ENCODE peak calls at places on chromosomes 2 and 18, in eight cellular contexts. One of them, this sample, is unnamed. For H3K36me3, the result is how much of the 10 kb centered on the place peaks cover.

GRCh38 chr2:18584608-18584954 is 4.8 kb downstream of the NT5C1B start:
- DNase-seq in stomach: no peak
- DNase-seq in colonic mucosa: no peak
- DNase-seq in tibial artery: no peak
- DNase-seq in adrenal gland: no peak
- DNase-seq in Peyer's patch: no peak
- DNase-seq in CD8-positive, alpha-beta T cell: no peak
- DNase-seq in fibroblast of lung: no peak
- DNase-seq in this sample: no peak

GRCh38 chr18:73520229-73520628 is 627.4 kb downstream of the FBXO15 start:
- DNase-seq in CD8-positive, alpha-beta T cell: no peak
- DNase-seq in stomach: no peak
- DNase-seq in fibroblast of lung: peak
- DNase-seq in Peyer's patch: no peak
- DNase-seq in colonic mucosa: no peak
- DNase-seq in adrenal gland: no peak
- DNase-seq in tibial artery: no peak
- DNase-seq in this sample: no peak

GRCh38 chr2:192203876-192204275 is 9.1 kb upstream of the TMEFF2 start:
- DNase-seq in stomach: no peak
- DNase-seq in adrenal gland: no peak
- DNase-seq in fibroblast of lung: peak
- DNase-seq in CD8-positive, alpha-beta T cell: no peak
- DNase-seq in Peyer's patch: no peak
- DNase-seq in colonic mucosa: no peak
- DNase-seq in tibial artery: no peak
- DNase-seq in this sample: no peak

GRCh38 chr2:100189395-100189794 is 47.0 kb upstream of the AFF3 start:
- DNase-seq in stomach: no peak
- DNase-seq in adrenal gland: no peak
- DNase-seq in CD8-positive, alpha-beta T cell: no peak
- DNase-seq in fibroblast of lung: no peak
- DNase-seq in Peyer's patch: no peak
- DNase-seq in tibial artery: no peak
- DNase-seq in colonic mucosa: no peak
- DNase-seq in this sample: no peak

GRCh38 chr2:72992734-72993102 is 75.4 kb downstream of the EMX1 start:
- DNase-seq in stomach: no peak
- DNase-seq in fibroblast of lung: no peak
- DNase-seq in adrenal gland: no peak
- DNase-seq in tibial artery: no peak
- DNase-seq in colonic mucosa: no peak
- DNase-seq in CD8-positive, alpha-beta T cell: no peak
- DNase-seq in Peyer's patch: peak
- DNase-seq in this sample: no peak

GRCh38 chr2:160175169-160176130 is 24.6 kb downstream of the ITGB6 start:
- DNase-seq in tibial artery: no peak
- DNase-seq in Peyer's patch: no peak
- DNase-seq in adrenal gland: no peak
- DNase-seq in fibroblast of lung: peak
- DNase-seq in CD8-positive, alpha-beta T cell: no peak
- DNase-seq in stomach: no peak
- DNase-seq in colonic mucosa: no peak
- DNase-seq in this sample: no peak

GRCh38 chr18:76494541-76495403 is at the start of gene ZNF516:
- DNase-seq in Peyer's patch: peak
- DNase-seq in adrenal gland: peak
- DNase-seq in CD8-positive, alpha-beta T cell: no peak
- DNase-seq in stomach: peak
- DNase-seq in colonic mucosa: peak
- DNase-seq in fibroblast of lung: peak
- DNase-seq in tibial artery: no peak
- DNase-seq in this sample: no peak

GRCh38 chr2:85997016-85997970 is 108.4 kb downstream of the POLR1A start:
- DNase-seq in CD8-positive, alpha-beta T cell: no peak
- DNase-seq in Peyer's patch: no peak
- DNase-seq in colonic mucosa: no peak
- DNase-seq in stomach: no peak
- DNase-seq in adrenal gland: peak
- DNase-seq in fibroblast of lung: no peak
- DNase-seq in tibial artery: peak
- DNase-seq in this sample: no peak

GRCh38 chr2:59826177-59826576 is 727.3 kb downstream of the BCL11A start:
- DNase-seq in fibroblast of lung: no peak
- DNase-seq in tibial artery: no peak
- DNase-seq in Peyer's patch: no peak
- DNase-seq in stomach: no peak
- DNase-seq in colonic mucosa: no peak
- DNase-seq in CD8-positive, alpha-beta T cell: no peak
- DNase-seq in adrenal gland: no peak
- DNase-seq in this sample: no peak

GRCh38 chr2:218400167-218400929 is 680 bp downstream of the CTDSP1 start:
- DNase-seq in stomach: no peak
- DNase-seq in fibroblast of lung: no peak
- DNase-seq in colonic mucosa: peak
- DNase-seq in tibial artery: peak
- DNase-seq in adrenal gland: peak
- DNase-seq in Peyer's patch: no peak
- DNase-seq in CD8-positive, alpha-beta T cell: no peak
- DNase-seq in this sample: no peak

GRCh38 chr2:191626497-191627151 is 51.3 kb upstream of the NABP1 start:
- DNase-seq in CD8-positive, alpha-beta T cell: no peak
- DNase-seq in colonic mucosa: no peak
- DNase-seq in stomach: no peak
- DNase-seq in Peyer's patch: no peak
- DNase-seq in tibial artery: no peak
- DNase-seq in fibroblast of lung: peak
- DNase-seq in adrenal gland: no peak
- DNase-seq in this sample: no peak

GRCh38 chr2:23482188-23482587 is 97.2 kb downstream of the KLHL29 start:
- DNase-seq in fibroblast of lung: no peak
- DNase-seq in CD8-positive, alpha-beta T cell: no peak
- DNase-seq in colonic mucosa: no peak
- DNase-seq in Peyer's patch: peak
- DNase-seq in adrenal gland: no peak
- DNase-seq in stomach: no peak
- DNase-seq in tibial artery: no peak
- DNase-seq in this sample: no peak

GRCh38 chr18:48171490-48172188 is 237.5 kb downstream of the ZBTB7C start:
- DNase-seq in colonic mucosa: no peak
- DNase-seq in CD8-positive, alpha-beta T cell: no peak
- DNase-seq in fibroblast of lung: no peak
- DNase-seq in stomach: no peak
- DNase-seq in Peyer's patch: no peak
- DNase-seq in tibial artery: peak
- DNase-seq in adrenal gland: no peak
- DNase-seq in this sample: no peak

GRCh38 chr2:179297922-179298321 is 33.3 kb upstream of the SESTD1 start:
- DNase-seq in colonic mucosa: no peak
- DNase-seq in tibial artery: no peak
- DNase-seq in adrenal gland: no peak
- DNase-seq in stomach: no peak
- DNase-seq in Peyer's patch: no peak
- DNase-seq in CD8-positive, alpha-beta T cell: no peak
- DNase-seq in fibroblast of lung: no peak
- DNase-seq in this sample: no peak

GRCh38 chr18:47075098-47075883 is 39.9 kb upstream of the ELOA2 start:
- DNase-seq in tibial artery: no peak
- DNase-seq in colonic mucosa: peak
- DNase-seq in adrenal gland: no peak
- DNase-seq in stomach: no peak
- DNase-seq in CD8-positive, alpha-beta T cell: no peak
- DNase-seq in fibroblast of lung: no peak
- DNase-seq in Peyer's patch: no peak
- DNase-seq in this sample: peak

GRCh38 chr18:61157451-61157850 is 175.8 kb upstream of the CDH20 start:
- DNase-seq in tibial artery: no peak
- DNase-seq in stomach: no peak
- DNase-seq in colonic mucosa: no peak
- DNase-seq in Peyer's patch: no peak
- DNase-seq in CD8-positive, alpha-beta T cell: no peak
- DNase-seq in fibroblast of lung: no peak
- DNase-seq in adrenal gland: no peak
- DNase-seq in this sample: no peak

GRCh38 chr18:61153571-61153970 is 179.7 kb upstream of the CDH20 start:
- DNase-seq in colonic mucosa: no peak
- DNase-seq in stomach: no peak
- DNase-seq in CD8-positive, alpha-beta T cell: no peak
- DNase-seq in fibroblast of lung: no peak
- DNase-seq in adrenal gland: no peak
- DNase-seq in tibial artery: no peak
- DNase-seq in Peyer's patch: no peak
- DNase-seq in this sample: no peak

GRCh38 chr18:61154866-61155265 is 178.4 kb upstream of the CDH20 start:
- DNase-seq in fibroblast of lung: no peak
- DNase-seq in colonic mucosa: no peak
- DNase-seq in tibial artery: no peak
- DNase-seq in stomach: no peak
- DNase-seq in CD8-positive, alpha-beta T cell: no peak
- DNase-seq in adrenal gland: no peak
- DNase-seq in Peyer's patch: no peak
- DNase-seq in this sample: no peak

GRCh38 chr18:61159246-61159645 is 174.0 kb upstream of the CDH20 start:
- DNase-seq in CD8-positive, alpha-beta T cell: no peak
- DNase-seq in fibroblast of lung: no peak
- DNase-seq in stomach: no peak
- DNase-seq in tibial artery: no peak
- DNase-seq in colonic mucosa: no peak
- DNase-seq in Peyer's patch: no peak
- DNase-seq in adrenal gland: no peak
- DNase-seq in this sample: no peak
- H3K36me3 ChIP-seq in CD8-positive, alpha-beta T cell: under half
- H3K36me3 ChIP-seq in fibroblast of lung: under half
- H3K36me3 ChIP-seq in stomach: under half
- H3K36me3 ChIP-seq in tibial artery: under half
- H3K36me3 ChIP-seq in colonic mucosa: under half
- H3K36me3 ChIP-seq in Peyer's patch: under half
- H3K36me3 ChIP-seq in adrenal gland: under half
- H3K36me3 ChIP-seq in this sample: under half

GRCh38 chr18:23619388-23619873 is 33.1 kb upstream of the NPC1 start:
- DNase-seq in tibial artery: no peak
- DNase-seq in adrenal gland: peak
- DNase-seq in fibroblast of lung: peak
- DNase-seq in stomach: peak
- DNase-seq in CD8-positive, alpha-beta T cell: no peak
- DNase-seq in Peyer's patch: peak
- DNase-seq in colonic mucosa: no peak
- DNase-seq in this sample: no peak

GRCh38 chr18:23617412-23618009 is 31.2 kb upstream of the NPC1 start:
- DNase-seq in Peyer's patch: no peak
- DNase-seq in tibial artery: no peak
- DNase-seq in CD8-positive, alpha-beta T cell: no peak
- DNase-seq in colonic mucosa: no peak
- DNase-seq in stomach: no peak
- DNase-seq in adrenal gland: no peak
- DNase-seq in fibroblast of lung: no peak
- DNase-seq in this sample: no peak

GRCh38 chr18:23614891-23615290 is 28.6 kb upstream of the NPC1 start:
- DNase-seq in tibial artery: no peak
- DNase-seq in stomach: no peak
- DNase-seq in colonic mucosa: no peak
- DNase-seq in Peyer's patch: no peak
- DNase-seq in CD8-positive, alpha-beta T cell: no peak
- DNase-seq in fibroblast of lung: no peak
- DNase-seq in adrenal gland: peak
- DNase-seq in this sample: no peak

GRCh38 chr18:23616258-23616657 is 30.0 kb upstream of the NPC1 start:
- DNase-seq in fibroblast of lung: no peak
- DNase-seq in colonic mucosa: no peak
- DNase-seq in stomach: no peak
- DNase-seq in adrenal gland: no peak
- DNase-seq in tibial artery: no peak
- DNase-seq in Peyer's patch: no peak
- DNase-seq in CD8-positive, alpha-beta T cell: no peak
- DNase-seq in this sample: no peak

GRCh38 chr18:23618862-23619387 is 32.6 kb upstream of the NPC1 start:
- DNase-seq in adrenal gland: no peak
- DNase-seq in colonic mucosa: peak
- DNase-seq in tibial artery: no peak
- DNase-seq in CD8-positive, alpha-beta T cell: no peak
- DNase-seq in stomach: no peak
- DNase-seq in fibroblast of lung: no peak
- DNase-seq in Peyer's patch: no peak
- DNase-seq in this sample: no peak
- H3K27ac ChIP-seq in adrenal gland: peak
- H3K27ac ChIP-seq in colonic mucosa: no peak
- H3K27ac ChIP-seq in tibial artery: no peak
- H3K27ac ChIP-seq in CD8-positive, alpha-beta T cell: no peak
- H3K27ac ChIP-seq in stomach: peak
- H3K27ac ChIP-seq in fibroblast of lung: no peak
- H3K27ac ChIP-seq in Peyer's patch: peak
- H3K27ac ChIP-seq in this sample: no peak

GRCh38 chr18:61854578-61854977 is 38.2 kb downstream of the RNF152 start:
- DNase-seq in colonic mucosa: no peak
- DNase-seq in stomach: no peak
- DNase-seq in Peyer's patch: no peak
- DNase-seq in CD8-positive, alpha-beta T cell: no peak
- DNase-seq in tibial artery: no peak
- DNase-seq in fibroblast of lung: peak
- DNase-seq in adrenal gland: no peak
- DNase-seq in this sample: no peak
- H3K4me3 ChIP-seq in colonic mucosa: no peak
- H3K4me3 ChIP-seq in stomach: no peak
- H3K4me3 ChIP-seq in Peyer's patch: no peak
- H3K4me3 ChIP-seq in CD8-positive, alpha-beta T cell: no peak
- H3K4me3 ChIP-seq in tibial artery: no peak
- H3K4me3 ChIP-seq in fibroblast of lung: no peak
- H3K4me3 ChIP-seq in adrenal gland: no peak
- H3K4me3 ChIP-seq in this sample: no peak

GRCh38 chr2:235936493-235936892 is 231.7 kb downstream of the GBX2 start:
- DNase-seq in adrenal gland: no peak
- DNase-seq in tibial artery: peak
- DNase-seq in colonic mucosa: no peak
- DNase-seq in fibroblast of lung: no peak
- DNase-seq in Peyer's patch: no peak
- DNase-seq in CD8-positive, alpha-beta T cell: no peak
- DNase-seq in stomach: peak
- DNase-seq in this sample: peak

GRCh38 chr2:235934059-235934896 is 233.9 kb downstream of the GBX2 start:
- DNase-seq in tibial artery: peak
- DNase-seq in colonic mucosa: no peak
- DNase-seq in fibroblast of lung: peak
- DNase-seq in stomach: peak
- DNase-seq in Peyer's patch: no peak
- DNase-seq in adrenal gland: no peak
- DNase-seq in CD8-positive, alpha-beta T cell: no peak
- DNase-seq in this sample: peak

GRCh38 chr2:235935071-235935470 is 233.1 kb downstream of the GBX2 start:
- DNase-seq in CD8-positive, alpha-beta T cell: no peak
- DNase-seq in Peyer's patch: no peak
- DNase-seq in fibroblast of lung: no peak
- DNase-seq in tibial artery: peak
- DNase-seq in adrenal gland: no peak
- DNase-seq in colonic mucosa: no peak
- DNase-seq in stomach: no peak
- DNase-seq in this sample: peak

GRCh38 chr2:235937092-235937491 is 231.1 kb downstream of the GBX2 start:
- DNase-seq in CD8-positive, alpha-beta T cell: no peak
- DNase-seq in fibroblast of lung: no peak
- DNase-seq in tibial artery: peak
- DNase-seq in colonic mucosa: no peak
- DNase-seq in Peyer's patch: no peak
- DNase-seq in stomach: peak
- DNase-seq in adrenal gland: no peak
- DNase-seq in this sample: peak

GRCh38 chr2:235935773-235936172 is 232.4 kb downstream of the GBX2 start:
- DNase-seq in colonic mucosa: no peak
- DNase-seq in tibial artery: peak
- DNase-seq in Peyer's patch: no peak
- DNase-seq in adrenal gland: no peak
- DNase-seq in CD8-positive, alpha-beta T cell: no peak
- DNase-seq in fibroblast of lung: no peak
- DNase-seq in stomach: peak
- DNase-seq in this sample: peak
- H3K36me3 ChIP-seq in colonic mucosa: under half
- H3K36me3 ChIP-seq in tibial artery: under half
- H3K36me3 ChIP-seq in Peyer's patch: under half
- H3K36me3 ChIP-seq in adrenal gland: under half
- H3K36me3 ChIP-seq in CD8-positive, alpha-beta T cell: under half
- H3K36me3 ChIP-seq in fibroblast of lung: under half
- H3K36me3 ChIP-seq in stomach: under half
- H3K36me3 ChIP-seq in this sample: under half